ENCODE peak calls at places on chromosome 10, in five cellular contexts. One of them, this sample, is unnamed. For H3K4me1, the result is how much of the 10 kb centered on the place peaks cover.

GRCh38 chr10:118569241-118569881 is 26.1 kb downstream of the PRLHR start:
- DNase-seq in OCI-LY7: no peak
- DNase-seq in uterus: no peak
- DNase-seq in pancreas: no peak
- DNase-seq in heart left ventricle: no peak
- DNase-seq in this sample: peak

GRCh38 chr10:86364551-86365345 is 1.8 kb downstream of the GRID1 start:
- DNase-seq in OCI-LY7: no peak
- DNase-seq in uterus: no peak
- DNase-seq in pancreas: no peak
- DNase-seq in heart left ventricle: peak
- DNase-seq in this sample: no peak

GRCh38 chr10:113052076-113052830 is 102.2 kb downstream of the TCF7L2 start:
- DNase-seq in OCI-LY7: no peak
- DNase-seq in uterus: no peak
- DNase-seq in pancreas: no peak
- DNase-seq in heart left ventricle: no peak
- DNase-seq in this sample: no peak

GRCh38 chr10:92290076-92290836 is 622 bp downstream of the CPEB3 start:
- DNase-seq in OCI-LY7: peak
- DNase-seq in uterus: no peak
- DNase-seq in pancreas: peak
- DNase-seq in heart left ventricle: no peak
- DNase-seq in this sample: peak

GRCh38 chr10:13984647-13985155 is 346.0 kb downstream of the FRMD4A start:
- DNase-seq in OCI-LY7: no peak
- DNase-seq in uterus: no peak
- DNase-seq in pancreas: no peak
- DNase-seq in heart left ventricle: no peak
- DNase-seq in this sample: no peak

GRCh38 chr10:72162978-72163377 is 52.8 kb upstream of the ANAPC16 start:
- DNase-seq in OCI-LY7: no peak
- DNase-seq in uterus: no peak
- DNase-seq in pancreas: no peak
- DNase-seq in heart left ventricle: no peak
- DNase-seq in this sample: no peak

GRCh38 chr10:126576336-126576735 is 94.2 kb downstream of the C10orf90 start:
- DNase-seq in OCI-LY7: no peak
- DNase-seq in uterus: no peak
- DNase-seq in pancreas: no peak
- DNase-seq in heart left ventricle: no peak
- DNase-seq in this sample: no peak

GRCh38 chr10:10785627-10786333 is 231.9 kb upstream of the CELF2 start:
- DNase-seq in OCI-LY7: no peak
- DNase-seq in uterus: no peak
- DNase-seq in pancreas: no peak
- DNase-seq in heart left ventricle: no peak
- DNase-seq in this sample: no peak

GRCh38 chr10:102670871-102671434 is 26.7 kb downstream of the TRIM8 start:
- DNase-seq in OCI-LY7: no peak
- DNase-seq in uterus: no peak
- DNase-seq in pancreas: no peak
- DNase-seq in heart left ventricle: no peak
- DNase-seq in this sample: no peak

GRCh38 chr10:60212195-60212594 is 177.5 kb downstream of the ANK3 start:
- DNase-seq in OCI-LY7: no peak
- DNase-seq in uterus: no peak
- DNase-seq in pancreas: no peak
- DNase-seq in heart left ventricle: no peak
- DNase-seq in this sample: no peak

GRCh38 chr10:70649526-70649925 is 22.8 kb upstream of the ADAMTS14 start:
- DNase-seq in OCI-LY7: no peak
- DNase-seq in uterus: no peak
- DNase-seq in pancreas: no peak
- DNase-seq in heart left ventricle: no peak
- DNase-seq in this sample: no peak

GRCh38 chr10:17062493-17063487 is 66.8 kb downstream of the CUBN start:
- DNase-seq in OCI-LY7: no peak
- DNase-seq in uterus: peak
- DNase-seq in pancreas: peak
- DNase-seq in heart left ventricle: no peak
- DNase-seq in this sample: no peak

GRCh38 chr10:113528876-113529275 is 24.0 kb upstream of the HABP2 start:
- DNase-seq in OCI-LY7: no peak
- DNase-seq in uterus: no peak
- DNase-seq in pancreas: no peak
- DNase-seq in heart left ventricle: no peak
- DNase-seq in this sample: no peak

GRCh38 chr10:59362991-59363390 is 642 bp upstream of the FAM13C start:
- DNase-seq in OCI-LY7: no peak
- DNase-seq in uterus: peak
- DNase-seq in pancreas: peak
- DNase-seq in heart left ventricle: peak
- DNase-seq in this sample: peak

GRCh38 chr10:110919349-110919931 is at the start of gene SHOC2:
- DNase-seq in OCI-LY7: peak
- DNase-seq in uterus: peak
- DNase-seq in pancreas: peak
- DNase-seq in heart left ventricle: peak
- DNase-seq in this sample: peak

GRCh38 chr10:78276139-78276538 is 242.5 kb downstream of the RPS24 start:
- DNase-seq in OCI-LY7: no peak
- DNase-seq in uterus: no peak
- DNase-seq in pancreas: no peak
- DNase-seq in heart left ventricle: no peak
- DNase-seq in this sample: no peak

GRCh38 chr10:69278446-69278963 is at the start of gene HK1:
- DNase-seq in OCI-LY7: no peak
- DNase-seq in uterus: no peak
- DNase-seq in pancreas: no peak
- DNase-seq in heart left ventricle: no peak
- DNase-seq in this sample: no peak

GRCh38 chr10:113261130-113261529 is 291.7 kb upstream of the HABP2 start:
- DNase-seq in OCI-LY7: peak
- DNase-seq in uterus: no peak
- DNase-seq in pancreas: no peak
- DNase-seq in heart left ventricle: no peak
- DNase-seq in this sample: no peak

GRCh38 chr10:21080246-21080645 is 183.1 kb upstream of the NEBL start:
- DNase-seq in OCI-LY7: no peak
- DNase-seq in uterus: no peak
- DNase-seq in pancreas: no peak
- DNase-seq in heart left ventricle: no peak
- DNase-seq in this sample: no peak

GRCh38 chr10:72340510-72340895 is 14.2 kb downstream of the DNAJB12 start:
- DNase-seq in OCI-LY7: peak
- DNase-seq in uterus: peak
- DNase-seq in pancreas: no peak
- DNase-seq in heart left ventricle: peak
- DNase-seq in this sample: peak

GRCh38 chr10:126586878-126587277 is 83.6 kb downstream of the C10orf90 start:
- DNase-seq in OCI-LY7: no peak
- DNase-seq in uterus: no peak
- DNase-seq in pancreas: no peak
- DNase-seq in heart left ventricle: no peak
- DNase-seq in this sample: no peak

GRCh38 chr10:120017731-120018130 is 125.2 kb downstream of the SEC23IP start:
- DNase-seq in OCI-LY7: no peak
- DNase-seq in uterus: no peak
- DNase-seq in pancreas: no peak
- DNase-seq in heart left ventricle: no peak
- DNase-seq in this sample: no peak

GRCh38 chr10:14585287-14586193 is 189.2 kb downstream of the FAM107B start:
- DNase-seq in OCI-LY7: no peak
- DNase-seq in uterus: no peak
- DNase-seq in pancreas: no peak
- DNase-seq in heart left ventricle: no peak
- DNase-seq in this sample: no peak

GRCh38 chr10:112649492-112650152 is 202.6 kb downstream of the VTI1A start:
- DNase-seq in OCI-LY7: no peak
- DNase-seq in uterus: no peak
- DNase-seq in pancreas: no peak
- DNase-seq in heart left ventricle: no peak
- DNase-seq in this sample: no peak

GRCh38 chr10:19966751-19967150 is 150.5 kb downstream of the PLXDC2 start:
- DNase-seq in OCI-LY7: no peak
- DNase-seq in uterus: no peak
- DNase-seq in pancreas: no peak
- DNase-seq in heart left ventricle: no peak
- DNase-seq in this sample: no peak

GRCh38 chr10:44950326-44951225 is 9.0 kb upstream of the RASSF4 start:
- DNase-seq in OCI-LY7: no peak
- DNase-seq in uterus: no peak
- DNase-seq in pancreas: peak
- DNase-seq in heart left ventricle: no peak
- DNase-seq in this sample: no peak
- H3K4me1 ChIP-seq in OCI-LY7: under half
- H3K4me1 ChIP-seq in uterus: under half
- H3K4me1 ChIP-seq in pancreas: under half
- H3K4me1 ChIP-seq in heart left ventricle: under half
- H3K4me1 ChIP-seq in this sample: under half

DNA sequence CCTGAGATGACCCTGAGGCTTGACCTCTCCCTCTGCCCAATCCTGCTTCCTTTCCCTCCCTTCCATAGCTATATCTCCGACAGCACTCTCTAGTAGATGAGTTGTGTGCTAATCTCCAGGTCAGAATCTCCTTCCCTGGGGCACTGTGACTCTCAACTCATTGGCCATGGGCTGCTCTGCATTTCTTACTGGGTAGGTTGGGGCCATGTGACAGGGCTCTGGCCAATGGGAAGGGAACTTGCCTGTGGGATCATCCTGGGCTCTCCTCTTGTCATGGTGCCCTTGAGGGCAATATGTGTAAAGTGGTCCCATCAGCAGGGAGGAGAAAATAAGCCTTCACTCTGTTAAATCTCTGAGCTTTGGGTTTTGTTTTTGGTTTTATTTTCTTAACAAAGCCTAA is 80.1 kb upstream of the ANKRD1 start:
- DNase-seq in OCI-LY7: no peak
- DNase-seq in uterus: no peak
- DNase-seq in pancreas: no peak
- DNase-seq in heart left ventricle: no peak
- DNase-seq in this sample: no peak
- H3K4me1 ChIP-seq in OCI-LY7: under half
- H3K4me1 ChIP-seq in uterus: under half
- H3K4me1 ChIP-seq in pancreas: under half
- H3K4me1 ChIP-seq in heart left ventricle: under half
- H3K4me1 ChIP-seq in this sample: under half

GRCh38 chr10:5679606-5680005 is 5.0 kb upstream of the TASOR2 start:
- DNase-seq in OCI-LY7: no peak
- DNase-seq in uterus: no peak
- DNase-seq in pancreas: no peak
- DNase-seq in heart left ventricle: no peak
- DNase-seq in this sample: no peak

GRCh38 chr10:5678397-5678983 is 6.1 kb upstream of the TASOR2 start:
- DNase-seq in OCI-LY7: no peak
- DNase-seq in uterus: no peak
- DNase-seq in pancreas: no peak
- DNase-seq in heart left ventricle: no peak
- DNase-seq in this sample: no peak

GRCh38 chr10:5681930-5682329 is 2.7 kb upstream of the TASOR2 start:
- DNase-seq in OCI-LY7: no peak
- DNase-seq in uterus: no peak
- DNase-seq in pancreas: no peak
- DNase-seq in heart left ventricle: no peak
- DNase-seq in this sample: no peak

GRCh38 chr10:5683065-5683464 is 1.6 kb upstream of the TASOR2 start:
- DNase-seq in OCI-LY7: no peak
- DNase-seq in uterus: no peak
- DNase-seq in pancreas: no peak
- DNase-seq in heart left ventricle: no peak
- DNase-seq in this sample: no peak

GRCh38 chr10:5679036-5679435 is 5.6 kb upstream of the TASOR2 start:
- DNase-seq in OCI-LY7: no peak
- DNase-seq in uterus: no peak
- DNase-seq in pancreas: no peak
- DNase-seq in heart left ventricle: no peak
- DNase-seq in this sample: no peak
- H3K4me1 ChIP-seq in OCI-LY7: under half
- H3K4me1 ChIP-seq in uterus: under half
- H3K4me1 ChIP-seq in pancreas: under half
- H3K4me1 ChIP-seq in heart left ventricle: under half
- H3K4me1 ChIP-seq in this sample: under half

DNA sequence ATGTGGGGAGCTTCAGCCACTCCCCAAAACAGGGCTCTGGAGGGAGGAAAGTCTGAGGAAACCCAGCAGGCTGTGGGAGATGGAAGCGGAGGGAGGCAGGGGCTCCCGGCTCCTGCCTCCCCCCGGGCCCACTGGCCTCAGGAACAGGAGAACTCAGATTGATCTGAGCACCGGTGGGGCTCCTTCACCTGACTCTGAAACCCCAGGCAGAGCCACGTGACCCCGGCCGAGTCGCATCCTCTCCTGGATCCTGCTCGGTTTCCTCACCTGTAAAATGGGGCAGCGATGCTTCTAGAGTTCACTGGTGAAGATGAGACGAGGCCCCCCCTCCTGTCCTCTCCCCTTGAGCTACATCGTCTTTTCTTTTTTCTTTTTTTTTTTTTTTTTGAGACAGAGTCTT is 33.6 kb downstream of the TCERG1L start:
- DNase-seq in OCI-LY7: no peak
- DNase-seq in uterus: no peak
- DNase-seq in pancreas: no peak
- DNase-seq in heart left ventricle: no peak
- DNase-seq in this sample: no peak
- H3K4me1 ChIP-seq in OCI-LY7: under half
- H3K4me1 ChIP-seq in uterus: under half
- H3K4me1 ChIP-seq in pancreas: under half
- H3K4me1 ChIP-seq in heart left ventricle: under half
- H3K4me1 ChIP-seq in this sample: under half

GRCh38 chr10:45372251-45372951 is 1.6 kb upstream of the ALOX5 start:
- DNase-seq in OCI-LY7: peak
- DNase-seq in uterus: no peak
- DNase-seq in pancreas: no peak
- DNase-seq in heart left ventricle: no peak
- DNase-seq in this sample: no peak
- H3K4me1 ChIP-seq in OCI-LY7: half or more
- H3K4me1 ChIP-seq in uterus: under half
- H3K4me1 ChIP-seq in pancreas: under half
- H3K4me1 ChIP-seq in heart left ventricle: under half
- H3K4me1 ChIP-seq in this sample: under half

GRCh38 chr10:61942997-61943457 is 41.5 kb downstream of the ARID5B start:
- DNase-seq in OCI-LY7: no peak
- DNase-seq in uterus: no peak
- DNase-seq in pancreas: no peak
- DNase-seq in heart left ventricle: no peak
- DNase-seq in this sample: no peak
- H3K4me1 ChIP-seq in OCI-LY7: half or more
- H3K4me1 ChIP-seq in uterus: under half
- H3K4me1 ChIP-seq in pancreas: under half
- H3K4me1 ChIP-seq in heart left ventricle: under half
- H3K4me1 ChIP-seq in this sample: under half